ENCODE peak calls at places on chromosome 21, in seven cellular contexts. One of them, this sample, is unnamed.

GRCh38 chr21:45823100-45823681 is 158.4 kb upstream of the COL6A1 start:
- DNase-seq in mesendoderm: no peak
- DNase-seq in neuronal stem cell: no peak
- DNase-seq in trophoblast cell: no peak
- DNase-seq in H1: no peak
- DNase-seq in IMR-90: no peak
- DNase-seq in H9: no peak
- DNase-seq in this sample: no peak

GRCh38 chr21:44958471-44959191 is 18.8 kb downstream of the SLX9 start:
- DNase-seq in neuronal stem cell: peak
- DNase-seq in H9: no peak
- DNase-seq in mesendoderm: peak
- DNase-seq in IMR-90: peak
- DNase-seq in trophoblast cell: peak
- DNase-seq in H1: no peak
- DNase-seq in this sample: peak

GRCh38 chr21:46322351-46323226 is 1.1 kb downstream of the C21orf58 start:
- DNase-seq in IMR-90: peak
- DNase-seq in trophoblast cell: peak
- DNase-seq in H1: peak
- DNase-seq in neuronal stem cell: no peak
- DNase-seq in mesendoderm: peak
- DNase-seq in H9: no peak
- DNase-seq in this sample: peak

GRCh38 chr21:14306143-14306907 is 76.6 kb downstream of the HSPA13 start:
- DNase-seq in IMR-90: peak
- DNase-seq in trophoblast cell: no peak
- DNase-seq in mesendoderm: peak
- DNase-seq in H9: no peak
- DNase-seq in neuronal stem cell: no peak
- DNase-seq in H1: no peak
- DNase-seq in this sample: no peak

GRCh38 chr21:26766826-26767325 is 78.3 kb downstream of the ADAMTS1 start:
- DNase-seq in IMR-90: peak
- DNase-seq in mesendoderm: no peak
- DNase-seq in H1: no peak
- DNase-seq in H9: no peak
- DNase-seq in trophoblast cell: peak
- DNase-seq in neuronal stem cell: no peak
- DNase-seq in this sample: no peak

GRCh38 chr21:18951291-18952038 is 547.9 kb upstream of the TMPRSS15 start:
- DNase-seq in mesendoderm: peak
- DNase-seq in H9: peak
- DNase-seq in trophoblast cell: no peak
- DNase-seq in H1: peak
- DNase-seq in neuronal stem cell: peak
- DNase-seq in IMR-90: no peak
- DNase-seq in this sample: peak

GRCh38 chr21:42721341-42721824 is 68.0 kb downstream of the PDE9A start:
- DNase-seq in mesendoderm: no peak
- DNase-seq in H1: no peak
- DNase-seq in IMR-90: no peak
- DNase-seq in H9: no peak
- DNase-seq in trophoblast cell: no peak
- DNase-seq in neuronal stem cell: no peak
- DNase-seq in this sample: peak

GRCh38 chr21:46008893-46009635 is 27.5 kb downstream of the COL6A1 start:
- DNase-seq in trophoblast cell: no peak
- DNase-seq in IMR-90: no peak
- DNase-seq in H9: no peak
- DNase-seq in H1: peak
- DNase-seq in neuronal stem cell: no peak
- DNase-seq in mesendoderm: no peak
- DNase-seq in this sample: no peak

GRCh38 chr21:17231771-17232170 is 281.1 kb upstream of the CXADR start:
- DNase-seq in H1: no peak
- DNase-seq in neuronal stem cell: no peak
- DNase-seq in mesendoderm: no peak
- DNase-seq in IMR-90: no peak
- DNase-seq in H9: no peak
- DNase-seq in trophoblast cell: no peak
- DNase-seq in this sample: no peak

GRCh38 chr21:31455506-31455905 is 111.4 kb upstream of the TIAM1 start:
- DNase-seq in mesendoderm: no peak
- DNase-seq in neuronal stem cell: no peak
- DNase-seq in H1: no peak
- DNase-seq in H9: no peak
- DNase-seq in IMR-90: no peak
- DNase-seq in trophoblast cell: no peak
- DNase-seq in this sample: no peak

GRCh38 chr21:31460985-31461384 is 116.9 kb upstream of the TIAM1 start:
- DNase-seq in H9: no peak
- DNase-seq in trophoblast cell: no peak
- DNase-seq in neuronal stem cell: no peak
- DNase-seq in IMR-90: no peak
- DNase-seq in H1: no peak
- DNase-seq in mesendoderm: no peak
- DNase-seq in this sample: no peak

GRCh38 chr21:31456201-31456600 is 112.1 kb upstream of the TIAM1 start:
- DNase-seq in mesendoderm: no peak
- DNase-seq in H9: no peak
- DNase-seq in neuronal stem cell: no peak
- DNase-seq in trophoblast cell: no peak
- DNase-seq in H1: no peak
- DNase-seq in IMR-90: no peak
- DNase-seq in this sample: no peak

GRCh38 chr21:31457675-31458074 is 113.6 kb upstream of the TIAM1 start:
- DNase-seq in H9: peak
- DNase-seq in mesendoderm: peak
- DNase-seq in neuronal stem cell: no peak
- DNase-seq in H1: no peak
- DNase-seq in trophoblast cell: no peak
- DNase-seq in IMR-90: no peak
- DNase-seq in this sample: no peak

GRCh38 chr21:31459457-31459856 is 115.4 kb upstream of the TIAM1 start:
- DNase-seq in H9: peak
- DNase-seq in IMR-90: no peak
- DNase-seq in trophoblast cell: peak
- DNase-seq in H1: no peak
- DNase-seq in neuronal stem cell: no peak
- DNase-seq in mesendoderm: peak
- DNase-seq in this sample: peak
- H3K18ac ChIP-seq in H9: no peak
- H3K18ac ChIP-seq in IMR-90: no peak
- H3K18ac ChIP-seq in trophoblast cell: no peak
- H3K18ac ChIP-seq in H1: no peak
- H3K18ac ChIP-seq in neuronal stem cell: no peak
- H3K18ac ChIP-seq in mesendoderm: no peak
- H3K18ac ChIP-seq in this sample: no peak

GRCh38 chr21:34779860-34780259 is 111.1 kb downstream of the CLIC6 start:
- DNase-seq in H9: no peak
- DNase-seq in trophoblast cell: no peak
- DNase-seq in IMR-90: no peak
- DNase-seq in mesendoderm: no peak
- DNase-seq in neuronal stem cell: no peak
- DNase-seq in H1: no peak
- DNase-seq in this sample: no peak

GRCh38 chr21:34770581-34770980 is 101.8 kb downstream of the CLIC6 start:
- DNase-seq in trophoblast cell: no peak
- DNase-seq in H9: no peak
- DNase-seq in neuronal stem cell: no peak
- DNase-seq in IMR-90: no peak
- DNase-seq in H1: no peak
- DNase-seq in mesendoderm: no peak
- DNase-seq in this sample: no peak

GRCh38 chr21:34771512-34772028 is 102.8 kb downstream of the CLIC6 start:
- DNase-seq in mesendoderm: peak
- DNase-seq in trophoblast cell: peak
- DNase-seq in H9: no peak
- DNase-seq in IMR-90: peak
- DNase-seq in H1: peak
- DNase-seq in neuronal stem cell: no peak
- DNase-seq in this sample: peak

GRCh38 chr21:34774750-34775149 is 106.0 kb downstream of the CLIC6 start:
- DNase-seq in IMR-90: no peak
- DNase-seq in mesendoderm: no peak
- DNase-seq in trophoblast cell: peak
- DNase-seq in H9: no peak
- DNase-seq in H1: no peak
- DNase-seq in neuronal stem cell: no peak
- DNase-seq in this sample: no peak

DNA sequence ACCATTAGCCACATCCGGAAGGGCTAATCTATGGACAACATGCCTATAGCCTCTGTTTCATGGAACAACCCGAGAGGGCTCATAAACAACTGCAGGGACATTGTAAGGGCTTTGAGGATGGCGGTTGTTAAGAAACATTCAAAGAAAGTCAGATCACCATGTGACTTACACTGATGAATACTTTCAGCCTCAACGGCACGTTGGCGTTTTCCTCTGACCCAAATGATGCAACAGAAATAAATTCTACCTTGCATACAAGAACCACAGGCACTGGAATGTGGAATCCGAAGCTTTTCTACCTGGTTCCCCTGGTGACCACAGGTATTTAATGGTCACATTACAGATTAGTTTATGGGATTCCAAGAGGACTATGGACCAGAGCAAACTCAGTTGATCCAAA is 107.0 kb downstream of the CLIC6 start:
- DNase-seq in H9: no peak
- DNase-seq in IMR-90: no peak
- DNase-seq in trophoblast cell: peak
- DNase-seq in H1: no peak
- DNase-seq in mesendoderm: peak
- DNase-seq in neuronal stem cell: no peak
- DNase-seq in this sample: no peak
- H3K18ac ChIP-seq in H9: no peak
- H3K18ac ChIP-seq in IMR-90: no peak
- H3K18ac ChIP-seq in trophoblast cell: no peak
- H3K18ac ChIP-seq in H1: no peak
- H3K18ac ChIP-seq in mesendoderm: no peak
- H3K18ac ChIP-seq in neuronal stem cell: no peak
- H3K18ac ChIP-seq in this sample: no peak

DNA sequence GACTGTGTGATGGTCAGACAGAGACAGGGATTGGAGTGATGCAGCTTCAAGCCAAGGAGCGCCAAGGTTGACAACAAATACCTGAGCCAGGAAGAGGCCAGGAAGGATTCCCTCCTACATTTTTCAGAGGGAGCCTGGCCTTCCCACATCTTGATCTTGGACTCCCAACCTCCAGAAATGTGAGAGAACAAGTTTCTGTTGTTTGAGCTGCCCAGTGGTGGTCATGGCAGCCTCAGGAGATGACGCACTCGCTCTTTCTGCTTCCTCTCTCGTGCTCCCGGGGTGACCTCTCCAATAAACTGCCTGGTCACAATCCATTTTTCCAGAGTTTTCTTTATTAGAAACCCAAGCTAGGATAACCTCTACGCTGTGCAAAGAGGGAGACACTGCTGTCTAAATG is 16.6 kb upstream of the IGSF5 start:
- DNase-seq in trophoblast cell: peak
- DNase-seq in H9: no peak
- DNase-seq in H1: no peak
- DNase-seq in IMR-90: no peak
- DNase-seq in neuronal stem cell: no peak
- DNase-seq in mesendoderm: no peak
- DNase-seq in this sample: no peak
- H3K18ac ChIP-seq in trophoblast cell: no peak
- H3K18ac ChIP-seq in H9: no peak
- H3K18ac ChIP-seq in H1: no peak
- H3K18ac ChIP-seq in IMR-90: no peak
- H3K18ac ChIP-seq in neuronal stem cell: no peak
- H3K18ac ChIP-seq in mesendoderm: no peak
- H3K18ac ChIP-seq in this sample: no peak

GRCh38 chr21:38459490-38459889 is 38.8 kb downstream of the ERG start:
- DNase-seq in neuronal stem cell: no peak
- DNase-seq in H1: no peak
- DNase-seq in mesendoderm: no peak
- DNase-seq in H9: no peak
- DNase-seq in trophoblast cell: no peak
- DNase-seq in IMR-90: no peak
- DNase-seq in this sample: no peak

GRCh38 chr21:38460171-38460742 is 38.0 kb downstream of the ERG start:
- DNase-seq in neuronal stem cell: no peak
- DNase-seq in trophoblast cell: no peak
- DNase-seq in mesendoderm: no peak
- DNase-seq in IMR-90: peak
- DNase-seq in H1: no peak
- DNase-seq in H9: no peak
- DNase-seq in this sample: peak

GRCh38 chr21:38454161-38454560 is 44.1 kb downstream of the ERG start:
- DNase-seq in neuronal stem cell: no peak
- DNase-seq in H9: no peak
- DNase-seq in H1: no peak
- DNase-seq in mesendoderm: no peak
- DNase-seq in trophoblast cell: no peak
- DNase-seq in IMR-90: no peak
- DNase-seq in this sample: no peak

DNA sequence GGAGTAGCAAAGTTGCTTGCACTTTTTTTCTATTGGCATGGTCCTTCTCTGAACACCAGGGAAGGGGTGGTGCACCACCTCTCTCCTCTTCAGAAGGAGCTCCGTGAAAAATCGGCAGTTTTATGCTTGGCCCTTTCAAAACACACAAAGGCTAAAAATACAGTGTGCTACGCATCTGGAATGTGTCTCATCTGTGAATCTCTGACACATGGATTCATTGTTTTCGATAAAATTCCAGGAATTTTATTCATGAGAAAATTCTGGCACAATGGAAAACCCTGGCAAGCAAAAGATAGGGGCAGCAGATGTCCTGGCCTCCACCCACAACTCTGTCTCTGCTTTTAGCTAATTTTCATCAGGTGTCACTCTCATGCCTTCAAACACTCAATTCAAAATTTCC is 42.9 kb downstream of the ERG start:
- DNase-seq in H9: no peak
- DNase-seq in IMR-90: no peak
- DNase-seq in mesendoderm: no peak
- DNase-seq in H1: no peak
- DNase-seq in trophoblast cell: no peak
- DNase-seq in neuronal stem cell: no peak
- DNase-seq in this sample: no peak
- H3K18ac ChIP-seq in H9: no peak
- H3K18ac ChIP-seq in IMR-90: no peak
- H3K18ac ChIP-seq in mesendoderm: no peak
- H3K18ac ChIP-seq in H1: no peak
- H3K18ac ChIP-seq in trophoblast cell: no peak
- H3K18ac ChIP-seq in neuronal stem cell: no peak
- H3K18ac ChIP-seq in this sample: no peak

GRCh38 chr21:41585199-41585994 is 77.4 kb upstream of the TMPRSS2 start:
- DNase-seq in H1: no peak
- DNase-seq in trophoblast cell: peak
- DNase-seq in neuronal stem cell: no peak
- DNase-seq in mesendoderm: no peak
- DNase-seq in IMR-90: no peak
- DNase-seq in H9: no peak
- DNase-seq in this sample: no peak
- H3K18ac ChIP-seq in H1: no peak
- H3K18ac ChIP-seq in trophoblast cell: no peak
- H3K18ac ChIP-seq in neuronal stem cell: no peak
- H3K18ac ChIP-seq in mesendoderm: no peak
- H3K18ac ChIP-seq in IMR-90: no peak
- H3K18ac ChIP-seq in H9: no peak
- H3K18ac ChIP-seq in this sample: no peak